ENCODE peak calls at places on chromosome 20, in six cellular contexts. A, N, M, Z, W and X are unnamed samples.

GRCh38 chr20:47246061-47246460 is 110.4 kb downstream of the ZMYND8 start:
- DNase-seq in M (no peak), W (no peak), N (no peak), Z (no peak), A (no peak), X (no peak)

GRCh38 chr20:10433014-10433622 is 904 bp downstream of the MKKS start:
- DNase-seq in M (no peak), N (no peak), W (no peak), A (peak), Z (peak), X (peak)

GRCh38 chr20:31573555-31574295 is 31.4 kb upstream of the ID1 start:
- DNase-seq in M (no peak), A (peak), Z (no peak), W (no peak), N (peak), X (peak)

GRCh38 chr20:8532169-8532568 is 400.1 kb downstream of the PLCB1 start:
- DNase-seq in Z (no peak), W (no peak), A (no peak), N (no peak), M (no peak), X (no peak)

GRCh38 chr20:17749979-17750721 is 50.4 kb downstream of the BANF2 start:
- DNase-seq in N (no peak), A (peak), M (peak), W (no peak), Z (peak), X (peak)

GRCh38 chr20:11790047-11790446 is 127.6 kb upstream of the BTBD3 start:
- DNase-seq in A (no peak), Z (no peak), M (no peak), N (no peak), W (no peak), X (peak)

GRCh38 chr20:5890773-5891441 is 59.4 kb downstream of the TRMT6 start:
- DNase-seq in W (no peak), Z (no peak), A (no peak), N (no peak), M (no peak), X (peak)

GRCh38 chr20:20277772-20278382 is 90.0 kb upstream of the INSM1 start:
- DNase-seq in Z (no peak), W (no peak), N (no peak), M (no peak), A (no peak), X (no peak)

GRCh38 chr20:63224272-63225081 is 8.5 kb upstream of the YTHDF1 start:
- DNase-seq in M (peak), Z (peak), A (peak), W (no peak), N (peak), X (peak)

GRCh38 chr20:2748551-2749342 is 51.7 kb downstream of the CPXM1 start:
- DNase-seq in Z (no peak), A (no peak), W (peak), N (no peak), M (no peak), X (no peak)

GRCh38 chr20:5168582-5169396 is 42.0 kb downstream of the CDS2 start:
- DNase-seq in N (peak), A (peak), Z (peak), M (peak), W (no peak), X (peak)

GRCh38 chr20:63693975-63694595 is 2.4 kb upstream of the TNFRSF6B start:
- DNase-seq in N (no peak), A (no peak), W (no peak), Z (no peak), M (no peak), X (no peak)

GRCh38 chr20:59835448-59836395 is 97.7 kb downstream of the SYCP2 start:
- DNase-seq in W (peak), A (peak), M (peak), Z (peak), N (peak), X (peak)

GRCh38 chr20:47230811-47231256 is 125.7 kb downstream of the ZMYND8 start:
- DNase-seq in M (peak), Z (peak), N (no peak), W (no peak), A (peak), X (no peak)

GRCh38 chr20:23039136-23039875 is 4.2 kb downstream of the SSTR4 start:
- DNase-seq in A (no peak), M (no peak), N (no peak), Z (no peak), W (no peak), X (no peak)

GRCh38 chr20:9374480-9374879 is 139.9 kb upstream of the LAMP5 start:
- DNase-seq in W (no peak), Z (peak), N (no peak), A (peak), M (peak), X (no peak)

GRCh38 chr20:38836991-38837390 is 31.5 kb downstream of the PPP1R16B start:
- DNase-seq in N (no peak), M (no peak), A (no peak), Z (no peak), W (no peak), X (no peak)

GRCh38 chr20:48170625-48171024 is 385.3 kb upstream of the SULF2 start:
- DNase-seq in N (no peak), A (no peak), Z (no peak), W (no peak), M (no peak), X (no peak)

GRCh38 chr20:35339007-35339406 is 46.8 kb upstream of the FAM83C start:
- DNase-seq in W (no peak), M (peak), A (peak), Z (peak), N (no peak), X (peak)

GRCh38 chr20:34512955-34513419 is 3.2 kb upstream of the DYNLRB1 start:
- DNase-seq in N (no peak), Z (no peak), W (no peak), A (no peak), M (no peak), X (peak)

GRCh38 chr20:15612746-15613145 is 960.5 kb downstream of the KIF16B start:
- DNase-seq in Z (no peak), N (no peak), M (no peak), A (no peak), W (no peak), X (no peak)

GRCh38 chr20:40309731-40310130 is 379.3 kb downstream of the MAFB start:
- DNase-seq in N (no peak), M (no peak), Z (no peak), A (no peak), W (no peak), X (no peak)

GRCh38 chr20:38211200-38212097 is 46.4 kb upstream of the TGM2 start:
- DNase-seq in M (no peak), Z (no peak), W (no peak), N (no peak), A (no peak), X (no peak)

GRCh38 chr20:3821996-3822395 is 1.6 kb downstream of the AP5S1 start:
- DNase-seq in Z (no peak), M (no peak), N (no peak), W (no peak), A (no peak), X (no peak)

GRCh38 chr20:3820901-3821727 is 767 bp downstream of the AP5S1 start:
- DNase-seq in A (no peak), M (no peak), N (no peak), Z (no peak), W (no peak), X (peak)

GRCh38 chr20:3820048-3820900 is at the start of gene AP5S1:
- DNase-seq in N (peak), A (peak), W (peak), Z (peak), M (peak), X (peak)

GRCh38 chr20:3818155-3819151 is 1.9 kb upstream of the AP5S1 start:
- DNase-seq in A (peak), N (peak), W (peak), Z (peak), M (peak), X (peak)

DNA sequence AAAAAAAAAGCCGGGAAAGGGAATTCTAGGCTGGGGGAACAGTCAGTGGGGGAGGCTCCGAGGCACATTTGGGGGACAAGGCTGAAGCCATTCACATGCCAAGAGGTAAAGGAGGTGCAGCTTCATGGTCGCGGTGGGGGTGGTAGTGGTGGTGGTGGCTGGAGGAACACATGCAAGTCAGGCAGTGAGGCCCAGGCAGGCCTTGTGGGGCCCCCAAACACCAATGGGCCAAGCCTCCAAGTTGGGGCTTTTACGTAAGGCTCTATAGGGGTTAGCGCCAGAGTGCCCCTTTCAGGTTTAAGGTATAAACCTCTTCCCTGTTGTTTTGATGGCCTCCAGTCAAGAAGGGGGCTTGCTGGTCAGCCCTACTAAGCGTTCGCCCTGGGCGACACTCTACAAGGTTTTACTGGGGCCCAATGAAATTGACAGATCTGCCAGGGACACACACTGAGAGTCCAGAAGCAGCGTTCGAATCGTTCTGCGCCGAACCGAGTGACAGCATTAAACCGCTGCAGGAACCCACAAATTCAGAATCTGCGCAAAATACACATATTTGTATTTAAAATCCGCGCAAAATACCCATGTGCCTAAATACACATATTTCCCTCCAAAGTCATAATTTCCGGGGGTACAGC is 817 bp upstream of the AP5S1 start:
- DNase-seq in W (peak), N (no peak), M (no peak), Z (no peak), A (no peak), X (no peak)
- H2AFZ ChIP-seq in W (no peak), N (peak), M (peak), Z (peak), A (no peak), X (peak)

DNA sequence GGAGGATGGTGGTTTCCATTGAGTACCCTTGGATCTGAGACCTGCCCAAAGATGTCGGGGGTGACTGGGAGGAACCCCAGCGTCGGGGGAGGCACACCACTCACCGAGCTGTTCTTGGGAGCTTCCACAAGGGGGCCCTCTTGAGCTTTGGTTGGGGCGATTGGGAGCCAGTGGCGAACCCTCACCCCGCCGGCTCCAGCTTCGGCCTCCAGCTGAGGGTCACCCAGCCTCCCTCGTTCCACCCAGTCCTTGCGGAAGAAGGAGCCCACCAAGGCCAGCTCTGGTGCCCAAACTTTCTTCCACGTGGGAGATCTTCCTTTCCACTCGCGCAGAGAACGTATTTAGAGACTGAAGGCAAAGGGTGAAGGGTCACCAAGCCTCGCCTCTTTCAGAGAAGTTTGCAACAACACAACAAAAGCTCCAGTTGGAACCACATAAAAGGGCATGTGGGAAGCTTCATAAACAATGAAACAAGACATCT is 33.6 kb downstream of the APCDD1L start:
- DNase-seq in N (peak), A (no peak), Z (no peak), M (no peak), W (peak), X (peak)
- TF ChIP-seq CTCF in N (peak), A (peak), Z (peak), M (peak), W (peak), X (peak)

GRCh38 chr20:49868964-49869363 is 46.4 kb downstream of the SPATA2 start:
- DNase-seq in N (no peak), Z (no peak), M (no peak), A (no peak), W (no peak), X (peak)
- H2AFZ ChIP-seq in N (no peak), Z (no peak), M (no peak), A (no peak), W (no peak), X (no peak)

DNA sequence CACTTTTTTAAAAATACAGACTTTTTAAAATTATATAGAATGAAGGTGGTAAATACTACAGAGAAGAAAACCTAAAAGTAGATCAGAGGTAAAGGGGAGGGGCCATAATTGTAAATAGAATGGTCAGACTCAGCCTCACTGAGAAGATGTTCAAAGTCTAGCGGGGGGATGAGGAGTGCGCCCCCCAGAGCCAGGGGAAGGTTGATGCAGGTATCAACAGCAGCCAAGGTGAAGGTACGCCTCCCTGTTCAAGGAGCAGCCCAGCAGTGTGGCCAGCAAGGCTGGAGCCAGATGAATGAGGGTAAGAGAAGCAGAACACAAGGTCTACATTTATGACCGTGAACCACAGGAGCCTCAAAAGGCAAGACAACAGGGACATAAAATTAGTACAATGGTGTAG is 204.1 kb downstream of the PTPRT start:
- DNase-seq in W (no peak), A (no peak), Z (no peak), M (no peak), N (no peak), X (no peak)
- TF ChIP-seq CTCF in W (peak), A (no peak), Z (no peak), M (no peak), N (no peak), X (no peak)

GRCh38 chr20:13338097-13338661 is 117.1 kb downstream of the ISM1 start:
- DNase-seq in Z (no peak), N (no peak), W (no peak), M (no peak), A (no peak), X (no peak)

GRCh38 chr20:13333793-13334192 is 112.7 kb downstream of the ISM1 start:
- DNase-seq in W (no peak), Z (peak), N (no peak), M (no peak), A (no peak), X (peak)

GRCh38 chr20:13337090-13337784 is 116.2 kb downstream of the ISM1 start:
- DNase-seq in N (no peak), M (no peak), Z (no peak), W (no peak), A (no peak), X (no peak)

GRCh38 chr20:13338999-13339411 is 117.9 kb downstream of the ISM1 start:
- DNase-seq in W (no peak), Z (no peak), M (no peak), N (peak), A (no peak), X (no peak)

DNA sequence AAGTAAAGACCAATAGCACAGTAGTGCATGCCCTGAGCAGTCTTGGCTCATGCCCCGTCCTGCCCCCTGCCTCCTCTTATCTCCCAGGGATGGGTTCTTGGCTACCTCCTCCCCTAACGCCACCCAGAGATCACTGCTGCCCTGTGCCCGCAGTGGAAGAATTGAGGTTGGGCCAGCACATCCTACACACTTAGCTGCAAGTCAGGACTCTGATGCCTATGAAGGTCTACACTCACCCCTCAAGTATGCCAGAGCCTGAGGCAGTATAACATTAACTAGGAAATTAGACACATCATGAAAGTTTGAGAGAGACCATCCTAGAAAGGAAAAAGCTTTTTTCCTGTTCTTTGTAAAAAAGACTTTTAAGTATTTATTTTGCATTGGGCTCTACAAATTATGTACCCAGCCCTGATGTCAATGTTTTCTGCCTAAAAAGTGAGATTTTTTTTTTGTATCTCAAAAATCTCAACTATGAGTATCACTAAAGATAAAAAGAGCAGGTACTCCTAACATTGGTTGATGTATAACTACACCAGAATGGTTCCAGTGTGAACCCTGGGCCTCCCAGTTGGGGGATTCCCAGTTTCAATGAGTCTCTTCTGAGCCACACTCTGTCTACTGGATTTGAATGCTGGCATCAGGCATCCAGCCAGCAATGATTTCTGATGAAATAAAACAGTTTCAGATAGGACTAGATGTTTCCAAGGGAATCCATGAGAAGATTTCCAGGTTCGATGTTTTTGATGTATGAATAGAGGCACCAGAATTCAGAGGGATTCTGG is 115.4 kb downstream of the ISM1 start:
- DNase-seq in A (peak), Z (peak), M (no peak), W (no peak), N (peak), X (peak)
- H2AFZ ChIP-seq in A (no peak), Z (no peak), M (no peak), W (no peak), N (no peak), X (peak)

GRCh38 chr20:32577657-32578056 is 7.5 kb downstream of the NOL4L start:
- DNase-seq in M (no peak), Z (no peak), N (no peak), A (no peak), W (no peak), X (no peak)

GRCh38 chr20:32575805-32576204 is 9.3 kb downstream of the NOL4L start:
- DNase-seq in Z (no peak), A (no peak), M (no peak), N (no peak), W (no peak), X (no peak)

GRCh38 chr20:32576560-32576959 is 8.6 kb downstream of the NOL4L start:
- DNase-seq in M (no peak), N (no peak), Z (no peak), A (no peak), W (no peak), X (no peak)

GRCh38 chr20:32578840-32579239 is 6.3 kb downstream of the NOL4L start:
- DNase-seq in N (no peak), M (no peak), W (no peak), Z (no peak), A (no peak), X (no peak)

DNA sequence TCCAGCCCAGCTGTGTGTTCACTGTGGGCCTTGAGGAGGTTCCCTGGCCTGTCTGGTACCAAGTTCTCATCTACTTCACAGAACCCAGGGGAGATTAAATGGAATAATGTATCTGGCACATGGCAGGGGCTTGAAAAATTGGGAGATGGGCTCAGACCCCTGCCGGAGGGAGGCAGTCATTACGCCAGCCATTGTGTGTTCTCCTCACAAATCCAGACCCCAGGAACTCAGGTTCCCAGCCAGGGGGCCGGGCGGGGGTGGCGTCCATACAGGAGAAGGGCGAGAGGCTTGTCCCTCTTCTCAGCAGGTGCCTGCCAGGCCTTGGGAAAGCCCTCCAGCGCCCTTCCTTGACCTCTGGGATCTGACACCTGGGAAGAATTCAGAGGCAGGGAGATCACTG is 8.1 kb downstream of the NOL4L start:
- DNase-seq in Z (no peak), W (no peak), A (no peak), N (no peak), M (no peak), X (no peak)
- TF ChIP-seq CTCF in Z (peak), W (no peak), A (no peak), N (no peak), M (no peak), X (no peak)

DNA sequence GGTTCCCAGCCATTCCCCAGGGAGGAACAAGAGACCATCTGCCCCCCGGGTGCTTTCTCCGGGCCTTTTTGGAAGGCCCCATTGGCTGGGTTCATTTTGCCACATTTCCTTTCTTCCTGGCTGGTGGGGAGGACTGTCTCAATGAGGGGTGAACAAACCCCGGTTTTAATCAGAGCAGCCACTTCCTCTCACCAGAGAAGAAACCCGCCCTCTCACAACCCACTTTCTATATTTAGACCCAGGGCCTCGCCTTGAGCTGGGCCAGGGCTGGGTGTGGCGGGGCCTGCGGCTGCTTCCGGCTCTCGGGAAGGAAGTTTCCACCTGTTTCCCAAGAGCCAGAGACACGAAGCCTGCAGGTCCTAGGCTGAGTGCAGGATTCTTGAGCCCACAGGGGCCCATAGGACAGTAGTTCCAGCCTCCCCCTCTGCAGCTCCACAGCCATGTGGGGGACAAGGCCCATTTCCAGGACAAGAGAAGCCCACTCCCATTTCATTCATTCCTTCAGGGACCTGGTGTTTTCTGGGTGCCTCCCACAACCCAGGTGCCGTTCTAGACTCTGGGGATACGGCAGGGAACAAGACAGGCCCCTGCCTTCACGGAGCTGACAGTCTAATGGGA is 41.8 kb downstream of the RBM38 start:
- DNase-seq in M (no peak), W (no peak), N (no peak), A (peak), Z (no peak), X (peak)
- H2AFZ ChIP-seq in M (no peak), W (no peak), N (no peak), A (no peak), Z (peak), X (peak)